ENCODE peak calls at places on chromosomes 13 and 19, in five cellular contexts. Z is NCI-H2081; I is EL; O is stimulated activated CD8-positive, alpha-beta memory T cell treated with anti-CD3 and anti-CD28 coated beads, Interleukin-4, amount 100 ng/mL, for 1 hour; C is C1 segment of cervical spinal cord. T is an unnamed sample.

GRCh38 chr13:112106467-112107141 is 39.7 kb downstream of the SOX1 start:
- DNase-seq in Z (no peak), I (no peak), O (no peak), C (peak; percentile 29), T (no peak)

GRCh38 chr19:3346677-3347353 is 19.6 kb upstream of the NFIC start:
- DNase-seq in Z (no peak), I (peak; percentile 69), O (no peak), C (peak; percentile 56), T (no peak)

GRCh38 chr19:38135150-38135998 is 88.6 kb downstream of the DPF1 start:
- DNase-seq in Z (no peak), I (no peak), O (no peak), C (no peak), T (no peak)

GRCh38 chr13:60150538-60150937 is 13.2 kb downstream of the DIAPH3 start:
- DNase-seq in Z (no peak), I (no peak), O (no peak), C (no peak), T (no peak)

GRCh38 chr13:37709318-37709717 is 110.8 kb upstream of the POSTN start:
- DNase-seq in Z (no peak), I (no peak), O (no peak), C (no peak), T (no peak)

GRCh38 chr19:1608414-1609391 is 3.4 kb upstream of the UQCR11 start:
- DNase-seq in Z (no peak), I (peak; percentile 39), O (no peak), C (no peak), T (no peak)

GRCh38 chr19:29666634-29667389 is 1.6 kb downstream of the PLEKHF1 start:
- DNase-seq in Z (no peak), I (peak; percentile 64), O (no peak), C (no peak), T (no peak)

GRCh38 chr13:33069365-33069764 is 53.1 kb downstream of the KL start:
- DNase-seq in Z (no peak), I (no peak), O (no peak), C (no peak), T (no peak)

GRCh38 chr13:75347925-75348324 is 134.0 kb downstream of the TBC1D4 start:
- DNase-seq in Z (no peak), I (no peak), O (no peak), C (no peak), T (no peak)

GRCh38 chr13:101449971-101450748 is 2.3 kb upstream of the ITGBL1 start:
- DNase-seq in Z (no peak), I (peak; percentile 91), O (no peak), C (no peak), T (no peak)

GRCh38 chr19:33407716-33408115 is 34.2 kb downstream of the CEBPG start:
- DNase-seq in Z (no peak), I (no peak), O (no peak), C (no peak), T (no peak)

GRCh38 chr19:43711751-43712355 is 4.0 kb upstream of the IRGC start:
- DNase-seq in Z (no peak), I (peak; percentile 23), O (no peak), C (no peak), T (no peak)

GRCh38 chr13:25375727-25376358 is 4.1 kb downstream of the ATP8A2 start:
- DNase-seq in Z (peak; percentile 56), I (peak; percentile 44), O (no peak), C (peak; percentile 6), T (no peak)

GRCh38 chr13:99176309-99177276 is 24.1 kb upstream of the UBAC2 start:
- DNase-seq in Z (peak; percentile 80), I (peak; percentile 56), O (peak; percentile 34), C (peak; percentile 44), T (peak; percentile 19)

GRCh38 chr19:23957660-23958281 is 43.1 kb downstream of the ZNF726 start:
- DNase-seq in Z (no peak), I (peak; percentile 78), O (no peak), C (no peak), T (no peak)

GRCh38 chr13:97499181-97499580 is 65.2 kb downstream of the RAP2A start:
- DNase-seq in Z (no peak), I (no peak), O (no peak), C (no peak), T (no peak)

GRCh38 chr19:3931041-3931440 is 1.8 kb upstream of the NMRK2 start:
- DNase-seq in Z (no peak), I (no peak), O (no peak), C (no peak), T (no peak)

GRCh38 chr13:54928071-54928470 is 1899.5 kb downstream of the OLFM4 start:
- DNase-seq in Z (no peak), I (no peak), O (no peak), C (no peak), T (no peak)

GRCh38 chr13:28100149-28101121 is at the start of gene FLT3:
- DNase-seq in Z (no peak), I (peak; percentile 63), O (no peak), C (no peak), T (no peak)

GRCh38 chr13:87999791-88000190 is 328.6 kb downstream of the SLITRK5 start:
- DNase-seq in Z (no peak), I (peak; percentile 2), O (no peak), C (no peak), T (no peak)

GRCh38 chr13:55563267-55563666 is 1577.5 kb upstream of the PRR20A start:
- DNase-seq in Z (no peak), I (no peak), O (no peak), C (no peak), T (no peak)

GRCh38 chr19:5235458-5236219 is 105.0 kb downstream of the PTPRS start:
- DNase-seq in Z (no peak), I (no peak), O (no peak), C (no peak), T (no peak)